ENCODE peak calls at places on chromosomes 16 and 17, in eight cellular contexts. One of them, this sample, is unnamed.

GRCh38 chr16:70692481-70693203 is 6.8 kb upstream of the MTSS2 start:
- DNase-seq in right lobe of liver: no peak
- DNase-seq in spleen: no peak
- DNase-seq in Peyer's patch: no peak
- DNase-seq in GM12865: no peak
- DNase-seq in endothelial cell: no peak
- DNase-seq in left ventricle myocardium inferior: no peak
- DNase-seq in A549: no peak
- DNase-seq in this sample: no peak

GRCh38 chr16:68517606-68518161 is 21.4 kb upstream of the ZFP90 start:
- DNase-seq in right lobe of liver: no peak
- DNase-seq in spleen: peak
- DNase-seq in Peyer's patch: no peak
- DNase-seq in GM12865: no peak
- DNase-seq in endothelial cell: no peak
- DNase-seq in left ventricle myocardium inferior: no peak
- DNase-seq in A549: no peak
- DNase-seq in this sample: no peak

GRCh38 chr16:29029168-29029994 is 44.5 kb downstream of the LAT start:
- DNase-seq in right lobe of liver: no peak
- DNase-seq in spleen: peak
- DNase-seq in Peyer's patch: peak
- DNase-seq in GM12865: peak
- DNase-seq in endothelial cell: no peak
- DNase-seq in left ventricle myocardium inferior: no peak
- DNase-seq in A549: peak
- DNase-seq in this sample: peak

GRCh38 chr16:86664518-86665318 is 86.4 kb downstream of the FOXL1 start:
- DNase-seq in right lobe of liver: no peak
- DNase-seq in spleen: no peak
- DNase-seq in Peyer's patch: no peak
- DNase-seq in GM12865: peak
- DNase-seq in endothelial cell: no peak
- DNase-seq in left ventricle myocardium inferior: no peak
- DNase-seq in A549: peak
- DNase-seq in this sample: peak

GRCh38 chr16:73371584-73372319 is 323.8 kb upstream of the ZFHX3 start:
- DNase-seq in right lobe of liver: no peak
- DNase-seq in spleen: no peak
- DNase-seq in Peyer's patch: no peak
- DNase-seq in GM12865: no peak
- DNase-seq in endothelial cell: no peak
- DNase-seq in left ventricle myocardium inferior: no peak
- DNase-seq in A549: no peak
- DNase-seq in this sample: peak

GRCh38 chr17:82648761-82649474 is 674 bp upstream of the WDR45B start:
- DNase-seq in right lobe of liver: peak
- DNase-seq in spleen: peak
- DNase-seq in Peyer's patch: no peak
- DNase-seq in GM12865: no peak
- DNase-seq in endothelial cell: peak
- DNase-seq in left ventricle myocardium inferior: peak
- DNase-seq in A549: no peak
- DNase-seq in this sample: peak

GRCh38 chr16:24396350-24397271 is 140.5 kb downstream of the CACNG3 start:
- DNase-seq in right lobe of liver: no peak
- DNase-seq in spleen: no peak
- DNase-seq in Peyer's patch: no peak
- DNase-seq in GM12865: peak
- DNase-seq in endothelial cell: no peak
- DNase-seq in left ventricle myocardium inferior: no peak
- DNase-seq in A549: no peak
- DNase-seq in this sample: no peak

GRCh38 chr17:74427048-74427762 is 4.7 kb upstream of the GPRC5C start:
- DNase-seq in right lobe of liver: peak
- DNase-seq in spleen: no peak
- DNase-seq in Peyer's patch: no peak
- DNase-seq in GM12865: no peak
- DNase-seq in endothelial cell: no peak
- DNase-seq in left ventricle myocardium inferior: no peak
- DNase-seq in A549: no peak
- DNase-seq in this sample: peak

GRCh38 chr17:64506201-64506575 is at the start of gene DDX5:
- DNase-seq in right lobe of liver: peak
- DNase-seq in spleen: peak
- DNase-seq in Peyer's patch: peak
- DNase-seq in GM12865: peak
- DNase-seq in endothelial cell: peak
- DNase-seq in left ventricle myocardium inferior: peak
- DNase-seq in A549: peak
- DNase-seq in this sample: peak

GRCh38 chr17:41444186-41444585 is 3.4 kb upstream of the KRT38 start:
- DNase-seq in right lobe of liver: no peak
- DNase-seq in spleen: no peak
- DNase-seq in Peyer's patch: no peak
- DNase-seq in GM12865: no peak
- DNase-seq in endothelial cell: no peak
- DNase-seq in left ventricle myocardium inferior: no peak
- DNase-seq in A549: no peak
- DNase-seq in this sample: no peak

GRCh38 chr17:2212328-2212981 is 91.1 kb downstream of the SMG6 start:
- DNase-seq in right lobe of liver: no peak
- DNase-seq in spleen: no peak
- DNase-seq in Peyer's patch: no peak
- DNase-seq in GM12865: no peak
- DNase-seq in endothelial cell: no peak
- DNase-seq in left ventricle myocardium inferior: peak
- DNase-seq in A549: no peak
- DNase-seq in this sample: no peak

GRCh38 chr17:2230877-2231276 is 72.7 kb downstream of the SMG6 start:
- DNase-seq in right lobe of liver: no peak
- DNase-seq in spleen: no peak
- DNase-seq in Peyer's patch: no peak
- DNase-seq in GM12865: no peak
- DNase-seq in endothelial cell: no peak
- DNase-seq in left ventricle myocardium inferior: no peak
- DNase-seq in A549: no peak
- DNase-seq in this sample: no peak

GRCh38 chr17:79945591-79946255 is 89.9 kb downstream of the TBC1D16 start:
- DNase-seq in right lobe of liver: no peak
- DNase-seq in spleen: no peak
- DNase-seq in Peyer's patch: no peak
- DNase-seq in GM12865: no peak
- DNase-seq in endothelial cell: no peak
- DNase-seq in left ventricle myocardium inferior: peak
- DNase-seq in A549: no peak
- DNase-seq in this sample: no peak

GRCh38 chr17:79255926-79256325 is 181.3 kb downstream of the ENGASE start:
- DNase-seq in right lobe of liver: no peak
- DNase-seq in spleen: no peak
- DNase-seq in Peyer's patch: no peak
- DNase-seq in GM12865: no peak
- DNase-seq in endothelial cell: no peak
- DNase-seq in left ventricle myocardium inferior: no peak
- DNase-seq in A549: no peak
- DNase-seq in this sample: no peak

GRCh38 chr16:71406316-71406715 is 35.5 kb downstream of the TLE7 start:
- DNase-seq in right lobe of liver: no peak
- DNase-seq in spleen: no peak
- DNase-seq in Peyer's patch: no peak
- DNase-seq in GM12865: no peak
- DNase-seq in endothelial cell: no peak
- DNase-seq in left ventricle myocardium inferior: no peak
- DNase-seq in A549: no peak
- DNase-seq in this sample: no peak

GRCh38 chr17:9520649-9521435 is 54.8 kb downstream of the STX8 start:
- DNase-seq in right lobe of liver: no peak
- DNase-seq in spleen: no peak
- DNase-seq in Peyer's patch: no peak
- DNase-seq in GM12865: no peak
- DNase-seq in endothelial cell: no peak
- DNase-seq in left ventricle myocardium inferior: no peak
- DNase-seq in A549: no peak
- DNase-seq in this sample: no peak

GRCh38 chr17:40021471-40021961 is 6.3 kb downstream of the CSF3 start:
- DNase-seq in right lobe of liver: no peak
- DNase-seq in spleen: no peak
- DNase-seq in Peyer's patch: no peak
- DNase-seq in GM12865: no peak
- DNase-seq in endothelial cell: no peak
- DNase-seq in left ventricle myocardium inferior: no peak
- DNase-seq in A549: peak
- DNase-seq in this sample: no peak
- TF ChIP-seq CTCF in right lobe of liver: no peak
- TF ChIP-seq CTCF in spleen: no peak
- TF ChIP-seq CTCF in Peyer's patch: no peak
- TF ChIP-seq CTCF in GM12865: no peak
- TF ChIP-seq CTCF in endothelial cell: no peak
- TF ChIP-seq CTCF in left ventricle myocardium inferior: no peak
- TF ChIP-seq CTCF in A549: no peak
- TF ChIP-seq CTCF in this sample: no peak

GRCh38 chr17:67833134-67833533 is 7.8 kb downstream of the BPTF start:
- DNase-seq in right lobe of liver: no peak
- DNase-seq in spleen: no peak
- DNase-seq in Peyer's patch: no peak
- DNase-seq in GM12865: no peak
- DNase-seq in endothelial cell: no peak
- DNase-seq in left ventricle myocardium inferior: no peak
- DNase-seq in A549: no peak
- DNase-seq in this sample: peak

GRCh38 chr17:67836205-67836987 is 11.1 kb downstream of the BPTF start:
- DNase-seq in right lobe of liver: no peak
- DNase-seq in spleen: no peak
- DNase-seq in Peyer's patch: no peak
- DNase-seq in GM12865: no peak
- DNase-seq in endothelial cell: no peak
- DNase-seq in left ventricle myocardium inferior: no peak
- DNase-seq in A549: no peak
- DNase-seq in this sample: no peak

GRCh38 chr17:67834634-67835033 is 9.3 kb downstream of the BPTF start:
- DNase-seq in right lobe of liver: no peak
- DNase-seq in spleen: no peak
- DNase-seq in Peyer's patch: no peak
- DNase-seq in GM12865: no peak
- DNase-seq in endothelial cell: no peak
- DNase-seq in left ventricle myocardium inferior: no peak
- DNase-seq in A549: no peak
- DNase-seq in this sample: peak

GRCh38 chr17:67831268-67831667 is 6.0 kb downstream of the BPTF start:
- DNase-seq in right lobe of liver: no peak
- DNase-seq in spleen: no peak
- DNase-seq in Peyer's patch: no peak
- DNase-seq in GM12865: no peak
- DNase-seq in endothelial cell: no peak
- DNase-seq in left ventricle myocardium inferior: no peak
- DNase-seq in A549: no peak
- DNase-seq in this sample: no peak

DNA sequence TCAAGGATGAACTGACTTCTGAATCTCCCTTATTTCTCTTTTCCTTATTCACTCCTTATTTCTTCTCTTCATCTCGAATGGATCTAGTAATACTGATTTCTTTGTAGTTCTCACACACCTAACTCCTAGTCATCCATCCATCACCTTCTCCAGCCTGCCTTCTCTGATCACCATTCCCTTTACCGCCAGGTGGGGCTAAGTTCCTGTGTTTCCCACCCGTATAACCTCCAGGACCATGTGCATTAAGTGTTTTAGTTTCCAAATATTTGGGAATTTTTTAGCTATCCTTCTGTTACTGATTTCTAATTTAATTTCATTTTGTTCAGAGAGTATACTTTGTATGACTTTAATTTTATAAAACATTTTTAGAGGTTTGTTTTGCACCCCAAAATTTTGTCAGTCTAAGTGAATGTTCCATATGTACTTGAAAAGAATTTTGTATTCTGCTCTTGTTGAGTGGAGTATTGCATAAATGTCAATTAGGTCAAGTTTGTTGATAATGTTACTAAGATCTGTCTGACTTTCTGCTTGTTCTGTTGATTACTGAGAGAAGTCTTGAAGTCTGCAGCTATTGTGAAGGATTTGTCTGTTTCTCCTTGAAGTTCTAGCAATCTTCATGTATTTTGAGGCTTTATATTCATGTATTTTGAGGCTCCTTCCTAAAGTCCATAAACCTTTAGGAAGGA is 8.8 kb downstream of the BPTF start:
- DNase-seq in right lobe of liver: no peak
- DNase-seq in spleen: no peak
- DNase-seq in Peyer's patch: no peak
- DNase-seq in GM12865: no peak
- DNase-seq in endothelial cell: peak
- DNase-seq in left ventricle myocardium inferior: no peak
- DNase-seq in A549: no peak
- DNase-seq in this sample: peak
- TF ChIP-seq CTCF in right lobe of liver: no peak
- TF ChIP-seq CTCF in spleen: no peak
- TF ChIP-seq CTCF in Peyer's patch: no peak
- TF ChIP-seq CTCF in GM12865: no peak
- TF ChIP-seq CTCF in endothelial cell: peak
- TF ChIP-seq CTCF in left ventricle myocardium inferior: no peak
- TF ChIP-seq CTCF in A549: no peak
- TF ChIP-seq CTCF in this sample: no peak

DNA sequence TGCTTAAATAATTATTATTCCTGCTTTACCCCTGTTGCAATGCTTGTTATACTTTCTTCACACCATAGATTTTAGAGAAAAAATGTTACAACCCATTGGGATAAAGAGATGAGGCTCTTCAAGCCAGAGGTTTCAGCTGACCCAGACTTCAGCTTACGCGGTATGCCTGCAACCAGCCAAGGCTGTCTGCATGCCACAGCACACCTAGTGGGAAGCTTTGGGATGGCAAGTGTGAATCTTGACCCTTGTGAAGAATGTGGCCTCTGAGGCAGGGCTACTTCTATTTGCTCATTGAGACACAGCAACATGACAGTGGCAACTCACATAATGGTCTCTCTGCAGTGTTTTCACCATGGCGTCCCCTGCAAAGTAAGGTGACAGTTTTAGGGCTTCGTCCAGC is 193.9 kb upstream of the PIRT start:
- DNase-seq in right lobe of liver: no peak
- DNase-seq in spleen: no peak
- DNase-seq in Peyer's patch: no peak
- DNase-seq in GM12865: no peak
- DNase-seq in endothelial cell: no peak
- DNase-seq in left ventricle myocardium inferior: no peak
- DNase-seq in A549: peak
- DNase-seq in this sample: no peak
- TF ChIP-seq CTCF in right lobe of liver: no peak
- TF ChIP-seq CTCF in spleen: no peak
- TF ChIP-seq CTCF in Peyer's patch: no peak
- TF ChIP-seq CTCF in GM12865: no peak
- TF ChIP-seq CTCF in endothelial cell: no peak
- TF ChIP-seq CTCF in left ventricle myocardium inferior: no peak
- TF ChIP-seq CTCF in A549: no peak
- TF ChIP-seq CTCF in this sample: no peak

GRCh38 chr17:72345536-72345935 is 224.7 kb downstream of the SOX9 start:
- DNase-seq in right lobe of liver: no peak
- DNase-seq in spleen: no peak
- DNase-seq in Peyer's patch: no peak
- DNase-seq in GM12865: no peak
- DNase-seq in endothelial cell: no peak
- DNase-seq in left ventricle myocardium inferior: no peak
- DNase-seq in A549: no peak
- DNase-seq in this sample: no peak
- TF ChIP-seq CTCF in right lobe of liver: no peak
- TF ChIP-seq CTCF in spleen: no peak
- TF ChIP-seq CTCF in Peyer's patch: no peak
- TF ChIP-seq CTCF in GM12865: no peak
- TF ChIP-seq CTCF in endothelial cell: no peak
- TF ChIP-seq CTCF in left ventricle myocardium inferior: no peak
- TF ChIP-seq CTCF in A549: peak
- TF ChIP-seq CTCF in this sample: no peak

This sample was measured in colonic mucosa.